ENCODE peak calls at places on chromosomes 12 and 14, in six cellular contexts. A is AG09319; B is mesothelial cell of epicardium; E is CD8-positive, alpha-beta memory T cell; G is activated T-cell treated with anti-CD3 and anti-CD28 coated beads, Interleukin-2, amount 50 U/mL, for 72 hours; Z is mammary epithelial cell. F is an unnamed sample.

GRCh38 chr12:21413369-21414277 is 23.8 kb upstream of the PYROXD1 start:
- DNase-seq in A (no peak), B (no peak), E (no peak), G (no peak), Z (no peak), F (no peak)

GRCh38 chr12:2692156-2692555 is 102.6 kb upstream of the FKBP4 start:
- DNase-seq in A (no peak), B (no peak), E (no peak), G (no peak), Z (no peak), F (peak; percentile 35)

GRCh38 chr12:43338848-43339526 is 213.0 kb downstream of the ADAMTS20 start:
- DNase-seq in A (peak; percentile 27), B (no peak), E (no peak), G (no peak), Z (peak; percentile 48), F (no peak)

GRCh38 chr14:102516531-102517411 is 7.2 kb upstream of the ANKRD9 start:
- DNase-seq in A (no peak), B (peak; percentile 56), E (peak; percentile 48), G (peak; percentile 67), Z (peak; percentile 35), F (peak; percentile 68)

GRCh38 chr14:64556526-64556925 is 6.8 kb downstream of the PPP1R36 start:
- DNase-seq in A (peak; percentile 54), B (no peak), E (no peak), G (no peak), Z (peak; percentile 32), F (no peak)

GRCh38 chr12:71684081-71684480 is 1.8 kb upstream of the TMEM19 start:
- DNase-seq in A (no peak), B (no peak), E (no peak), G (no peak), Z (no peak), F (no peak)

GRCh38 chr14:74014299-74014698 is 4.8 kb downstream of the ENTPD5 start:
- DNase-seq in A (no peak), B (no peak), E (no peak), G (no peak), Z (no peak), F (no peak)

GRCh38 chr12:64187794-64188193 is 34.3 kb downstream of the KICS2 start:
- DNase-seq in A (no peak), B (no peak), E (no peak), G (no peak), Z (no peak), F (no peak)

GRCh38 chr14:64736271-64737131 is 32.3 kb downstream of the PLEKHG3 start:
- DNase-seq in A (no peak), B (no peak), E (no peak), G (no peak), Z (no peak), F (no peak)

GRCh38 chr12:92226036-92226661 is 80.5 kb upstream of the BTG1 start:
- DNase-seq in A (no peak), B (no peak), E (no peak), G (no peak), Z (no peak), F (no peak)

GRCh38 chr14:53613404-53614253 is 343.0 kb downstream of the BMP4 start:
- DNase-seq in A (no peak), B (no peak), E (no peak), G (no peak), Z (peak; percentile 29), F (no peak)

GRCh38 chr12:108622921-108623514 is 10.7 kb downstream of the SELPLG start:
- DNase-seq in A (no peak), B (no peak), E (no peak), G (no peak), Z (no peak), F (no peak)

GRCh38 chr12:13530966-13531365 is 334.4 kb downstream of the EMP1 start:
- DNase-seq in A (no peak), B (no peak), E (no peak), G (no peak), Z (no peak), F (no peak)

GRCh38 chr12:66127695-66128094 is 2.9 kb downstream of the LLPH start:
- DNase-seq in A (no peak), B (no peak), E (no peak), G (no peak), Z (no peak), F (no peak)

GRCh38 chr12:124928095-124928911 is 13.9 kb upstream of the UBC start:
- DNase-seq in A (no peak), B (no peak), E (no peak), G (peak; percentile 53), Z (peak; percentile 99), F (peak; percentile 52)